ENCODE peak calls at places on chromosome 2, in five cellular contexts. U is mammary epithelial cell, P is endothelial cell of umbilical vein, Z is AG04450, Q is tibial artery. B is an unnamed sample.

GRCh38 chr2:72035518-72036172 is 112.0 kb downstream of the CYP26B1 start:
- DNase-seq in Z (no peak), P (peak), U (peak), Q (no peak), B (no peak)

GRCh38 chr2:204452464-204453023 is 92.7 kb upstream of the PARD3B start:
- DNase-seq in P (peak), Z (peak), U (peak), Q (peak), B (no peak)

GRCh38 chr2:188415754-188416083 is 124.0 kb downstream of the GULP1 start:
- DNase-seq in P (no peak), Q (no peak), U (no peak), Z (no peak), B (no peak)

GRCh38 chr2:23554054-23554697 is 169.2 kb downstream of the KLHL29 start:
- DNase-seq in Z (no peak), Q (peak), U (no peak), P (no peak), B (no peak)

GRCh38 chr2:180519276-180519675 is 461.1 kb upstream of the UBE2E3 start:
- DNase-seq in Z (no peak), U (peak), Q (no peak), P (peak), B (no peak)

GRCh38 chr2:216636570-216637450 is 3.6 kb downstream of the IGFBP2 start:
- DNase-seq in Z (no peak), U (peak), Q (peak), P (peak), B (no peak)

GRCh38 chr2:182852090-182852489 is 14.3 kb downstream of the FRZB start:
- DNase-seq in P (no peak), U (no peak), Z (no peak), Q (no peak), B (no peak)

GRCh38 chr2:134858245-134858644 is 19.8 kb downstream of the ACMSD start:
- DNase-seq in Z (no peak), Q (no peak), U (no peak), P (no peak), B (no peak)

GRCh38 chr2:145383961-145384360 is 864.0 kb upstream of the ZEB2 start:
- DNase-seq in Z (no peak), P (no peak), U (no peak), Q (no peak), B (no peak)

GRCh38 chr2:234377761-234378341 is 119.0 kb downstream of the ARL4C start:
- DNase-seq in U (no peak), P (no peak), Z (no peak), Q (no peak), B (no peak)

GRCh38 chr2:160417745-160418397 is 75.7 kb downstream of the RBMS1 start:
- DNase-seq in Q (no peak), Z (no peak), U (peak), P (peak), B (no peak)

GRCh38 chr2:235543126-235543750 is 49.4 kb downstream of the AGAP1 start:
- DNase-seq in Q (no peak), Z (no peak), U (no peak), P (no peak), B (no peak)

GRCh38 chr2:216478151-216478550 is 20.5 kb upstream of the RPL37A start:
- DNase-seq in Z (peak), Q (no peak), U (peak), P (peak), B (no peak)

GRCh38 chr2:233676046-233676445 is 4.3 kb downstream of the UGT1A9 start:
- DNase-seq in P (no peak), U (no peak), Q (no peak), Z (no peak), B (no peak)

GRCh38 chr2:152613235-152613634 is 104.0 kb downstream of the PRPF40A start:
- DNase-seq in Q (no peak), Z (no peak), P (peak), U (no peak), B (no peak)

GRCh38 chr2:6986894-6987487 is 69.8 kb downstream of the RNF144A start:
- DNase-seq in Z (no peak), U (no peak), Q (no peak), P (peak), B (no peak)

GRCh38 chr2:32627441-32627900 is 379 bp upstream of the TTC27 start:
- DNase-seq in P (no peak), Q (peak), U (peak), Z (peak), B (no peak)

DNA sequence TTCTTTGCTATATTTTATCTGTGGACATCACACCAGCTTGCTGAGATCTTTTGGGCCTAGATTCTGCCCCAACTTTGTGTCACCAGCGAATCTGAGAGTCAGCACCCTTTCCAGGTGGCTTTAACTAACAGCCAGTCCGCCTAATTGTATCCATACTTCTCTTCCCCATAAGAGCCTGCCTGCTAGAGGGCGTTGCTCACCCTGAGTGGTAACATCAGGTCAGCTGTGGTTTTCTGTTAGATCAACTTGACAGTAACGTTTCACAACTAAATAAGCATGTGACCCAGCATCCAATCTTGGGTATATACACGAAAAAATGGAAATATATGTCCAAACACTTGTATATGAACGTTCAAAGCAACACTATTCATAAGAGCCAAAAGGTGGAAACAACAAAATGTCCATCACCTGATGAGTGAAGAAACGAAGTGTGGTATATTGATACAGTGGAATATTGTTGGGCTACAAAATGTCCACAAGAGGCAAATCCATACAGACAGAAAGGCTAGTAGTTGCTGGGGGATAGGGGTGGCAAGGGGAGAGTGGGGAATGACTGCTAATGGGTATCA is 24.9 kb downstream of the EFHD1 start:
- DNase-seq in U (no peak), P (no peak), Z (no peak), Q (no peak), B (no peak)
- TF ChIP-seq CTCF in U (peak), P (no peak), Z (peak), Q (no peak), B (no peak)

GRCh38 chr2:121242175-121242875 is 42.7 kb downstream of the TFCP2L1 start:
- DNase-seq in Z (no peak), P (no peak), U (no peak), Q (no peak), B (no peak)
- H3K27ac ChIP-seq in Z (no peak), P (no peak), U (no peak), Q (no peak), B (no peak)

GRCh38 chr2:126776701-126777619 is 121.0 kb downstream of the GYPC start:
- DNase-seq in U (peak), P (peak), Q (peak), Z (peak), B (no peak)
- TF ChIP-seq CTCF in U (peak), P (peak), Q (peak), Z (peak), B (peak)

DNA sequence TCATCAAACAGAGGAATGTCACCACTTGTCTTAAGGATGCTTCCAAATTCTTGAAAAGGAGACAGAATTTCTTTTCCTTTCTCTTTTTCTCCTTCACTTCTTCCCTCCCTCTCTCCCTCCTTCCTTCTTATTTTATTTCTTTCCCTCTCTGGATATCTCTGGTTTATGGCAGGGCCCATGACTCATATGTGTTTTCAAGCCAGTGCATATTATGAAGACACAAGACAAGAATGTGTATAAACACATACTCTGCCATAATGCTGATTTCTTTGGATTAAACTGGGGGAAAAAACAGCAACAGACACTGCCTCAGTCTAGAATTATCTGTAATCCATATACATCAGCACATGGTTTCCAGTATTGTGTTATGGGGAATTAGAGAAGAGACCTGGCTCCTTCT is 82.8 kb upstream of the CPO start:
- DNase-seq in Q (no peak), U (peak), P (no peak), Z (peak), B (no peak)
- H3K27ac ChIP-seq in Q (peak), U (no peak), P (no peak), Z (no peak), B (no peak)

DNA sequence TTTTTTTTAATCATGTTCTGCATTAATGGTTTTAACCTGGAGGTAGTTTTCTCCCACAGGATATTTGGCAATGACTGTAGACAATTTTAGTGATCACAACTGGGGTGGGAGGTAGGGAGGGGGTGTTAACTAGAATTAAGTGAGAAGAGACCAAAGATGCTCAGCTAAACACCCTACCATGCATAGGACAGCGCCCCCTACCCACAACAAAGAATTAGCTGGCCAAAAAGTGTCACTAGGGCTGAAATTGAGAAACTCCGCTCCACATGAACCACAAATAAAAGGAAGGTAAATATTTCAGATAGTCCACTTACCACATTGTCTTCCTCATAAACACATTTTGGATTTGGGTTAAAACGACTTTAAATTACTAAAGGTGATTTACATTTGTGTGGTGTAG is 942.6 kb downstream of the SUCLG1 start:
- DNase-seq in P (no peak), U (no peak), Q (no peak), Z (no peak), B (no peak)
- TF ChIP-seq CTCF in P (no peak), U (no peak), Q (no peak), Z (no peak), B (no peak)

DNA sequence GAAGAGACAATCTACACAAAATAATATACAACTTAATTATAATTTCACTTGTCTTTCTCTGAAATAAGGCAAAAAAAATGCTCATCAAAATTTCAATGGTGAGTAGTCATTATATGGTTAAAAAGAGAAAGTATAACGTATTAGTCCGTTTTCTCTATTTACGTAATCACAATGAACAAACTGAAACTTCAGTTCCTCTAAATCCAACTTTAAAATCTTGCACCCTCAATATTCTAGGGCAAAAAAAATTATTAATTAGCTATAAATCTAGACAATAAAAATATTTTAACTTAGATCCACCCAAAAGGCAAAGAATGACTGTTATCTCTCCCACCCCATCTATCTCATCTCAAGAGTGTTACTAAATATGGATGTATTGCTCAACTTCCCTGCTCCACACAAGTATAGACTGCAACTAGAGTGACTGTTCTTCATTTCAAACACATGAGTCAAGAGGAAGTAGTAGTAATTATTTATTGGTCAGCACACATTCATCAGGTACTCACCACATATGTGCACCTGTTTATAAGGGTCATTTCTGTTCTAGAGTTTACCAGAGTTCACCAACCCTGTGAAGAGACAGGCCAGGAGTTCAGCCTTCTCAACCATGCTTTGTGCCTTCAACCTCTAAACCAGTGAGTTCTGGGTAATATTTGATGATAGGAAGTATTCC is 36.4 kb downstream of the STK39 start:
- DNase-seq in P (peak), U (peak), Z (peak), Q (no peak), B (no peak)
- H3K27ac ChIP-seq in P (peak), U (peak), Z (peak), Q (no peak), B (peak)

GRCh38 chr2:219003267-219003634 is 10.0 kb upstream of the CRYBA2 start:
- DNase-seq in Z (no peak), U (no peak), Q (no peak), P (peak), B (no peak)
- TF ChIP-seq CTCF in Z (no peak), U (no peak), Q (no peak), P (no peak), B (no peak)

GRCh38 chr2:45723857-45724256 is 72.4 kb downstream of the PRKCE start:
- DNase-seq in U (no peak), Q (no peak), Z (no peak), P (no peak), B (no peak)
- H3K27ac ChIP-seq in U (no peak), Q (no peak), Z (no peak), P (no peak), B (no peak)

DNA sequence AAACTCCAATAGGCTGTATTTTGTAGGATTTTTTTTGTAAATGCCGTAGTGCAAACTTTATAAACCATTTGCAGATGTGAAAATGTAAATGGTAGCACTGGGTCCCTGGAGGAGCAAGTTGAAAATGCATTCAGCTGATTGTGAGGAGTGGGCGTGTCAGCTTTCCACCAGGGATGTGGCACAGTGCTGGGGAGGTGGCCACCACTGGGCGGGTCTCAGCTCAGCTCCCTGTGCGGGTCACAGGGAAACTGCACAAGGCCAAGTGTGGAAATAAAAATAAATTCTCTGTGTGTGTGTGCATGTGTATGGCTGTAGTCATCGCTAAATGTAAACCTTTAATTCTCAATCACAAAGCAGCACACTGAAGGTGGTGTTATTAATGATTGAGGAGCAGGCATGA is 137.2 kb upstream of the PXDN start:
- DNase-seq in P (no peak), Z (no peak), U (no peak), Q (no peak), B (no peak)
- TF ChIP-seq CTCF in P (no peak), Z (no peak), U (no peak), Q (no peak), B (no peak)

GRCh38 chr2:78979380-78980238 is 45.9 kb upstream of the REG3G start:
- DNase-seq in Z (no peak), U (no peak), P (peak), Q (no peak), B (no peak)
- H3K27ac ChIP-seq in Z (no peak), U (no peak), P (no peak), Q (no peak), B (no peak)